ENCODE peak calls at places on chromosome 5, in ten cellular contexts. E is fibroblast of villous mesenchyme, L is fibroblast of lung, F is endothelial cell, U is GM06990, D is omental fat pad, Y is tibial nerve, G is kidney epithelial cell, C is Calu3, J is cardiac fibroblast. Z is an unnamed sample.

GRCh38 chr5:54388811-54389210 is 66.7 kb upstream of the HSPB3 start:
- DNase-seq in C (no peak), L (peak; percentile 9), U (no peak), G (no peak), Y (no peak), F (no peak), D (no peak), E (no peak), J (no peak), Z (no peak)

GRCh38 chr5:147432323-147432722 is 77.5 kb downstream of the DPYSL3 start:
- DNase-seq in E (peak; percentile 63), D (no peak), U (no peak), F (no peak), L (no peak), Y (no peak), G (no peak), J (no peak), C (no peak), Z (no peak)

GRCh38 chr5:50576686-50577256 is 89.7 kb upstream of the PARP8 start:
- DNase-seq in Y (no peak), U (no peak), E (no peak), J (no peak), F (no peak), D (no peak), C (no peak), G (no peak), L (no peak), Z (no peak)

GRCh38 chr5:122776143-122776542 is 1.3 kb downstream of the SNX2 start:
- DNase-seq in D (no peak), F (no peak), G (no peak), C (no peak), U (no peak), E (no peak), Y (no peak), L (no peak), J (no peak), Z (no peak)

GRCh38 chr5:179264053-179264540 is 81.2 kb downstream of the ADAMTS2 start:
- DNase-seq in E (no peak), J (no peak), U (no peak), L (no peak), F (no peak), C (no peak), D (no peak), Y (no peak), G (no peak), Z (no peak)

GRCh38 chr5:32315221-32316014 is 2.7 kb upstream of the MTMR12 start:
- DNase-seq in C (no peak), J (no peak), E (no peak), Y (no peak), D (no peak), G (no peak), L (no peak), U (no peak), F (no peak), Z (no peak)

GRCh38 chr5:76556511-76557221 is 66.5 kb downstream of the F2RL2 start:
- DNase-seq in E (no peak), U (peak; percentile 61), Y (no peak), C (no peak), J (no peak), G (no peak), D (no peak), L (no peak), F (no peak), Z (no peak)

GRCh38 chr5:169527863-169528262 is 55.7 kb upstream of the SPDL1 start:
- DNase-seq in C (no peak), G (no peak), D (no peak), E (peak; percentile 12), F (no peak), L (peak; percentile 35), Y (no peak), J (peak; percentile 64), U (no peak), Z (no peak)

GRCh38 chr5:87340716-87341115 is 72.0 kb downstream of the CCNH start:
- DNase-seq in G (no peak), J (peak; percentile 31), D (no peak), F (no peak), C (no peak), Y (no peak), U (peak; percentile 35), L (no peak), E (peak; percentile 10), Z (no peak)

GRCh38 chr5:16792278-16793275 is 143.5 kb downstream of the MYO10 start:
- DNase-seq in L (no peak), U (no peak), F (no peak), D (no peak), E (no peak), Y (no peak), C (no peak), J (no peak), G (no peak), Z (no peak)

GRCh38 chr5:56917534-56917933 is 8.1 kb downstream of the SETD9 start:
- DNase-seq in E (no peak), C (no peak), J (no peak), U (no peak), G (no peak), L (no peak), D (no peak), F (no peak), Y (no peak), Z (no peak)

GRCh38 chr5:99169309-99169708 is 240.5 kb upstream of the CHD1 start:
- DNase-seq in L (peak; percentile 33), Y (no peak), G (peak; percentile 12), F (no peak), J (peak; percentile 9), C (no peak), D (no peak), U (no peak), E (peak; percentile 1), Z (no peak)

GRCh38 chr5:109656829-109657228 is 32.9 kb upstream of the MAN2A1 start:
- DNase-seq in G (peak; percentile 50), D (peak; percentile 24), C (no peak), U (no peak), F (peak; percentile 10), J (peak; percentile 91), L (peak; percentile 50), E (peak; percentile 51), Y (peak; percentile 30), Z (no peak)

GRCh38 chr5:171710451-171711024 is 75.1 kb upstream of the SMIM23 start:
- DNase-seq in L (no peak), G (no peak), Y (no peak), C (no peak), D (no peak), F (no peak), E (no peak), U (no peak), J (no peak), Z (peak; percentile 6)

GRCh38 chr5:171709930-171710329 is 75.7 kb upstream of the SMIM23 start:
- DNase-seq in Y (no peak), L (no peak), D (no peak), F (no peak), E (no peak), J (no peak), U (no peak), C (no peak), G (no peak), Z (peak; percentile 5)

GRCh38 chr5:171712616-171713015 is 73.0 kb upstream of the SMIM23 start:
- DNase-seq in L (peak; percentile 18), E (no peak), F (no peak), G (no peak), C (no peak), D (no peak), U (no peak), Y (no peak), J (no peak), Z (no peak)

GRCh38 chr5:171713152-171713551 is 72.5 kb upstream of the SMIM23 start:
- DNase-seq in D (no peak), E (no peak), C (no peak), L (no peak), G (no peak), U (no peak), Y (no peak), F (no peak), J (no peak), Z (no peak)

GRCh38 chr5:171711631-171712030 is 74.0 kb upstream of the SMIM23 start:
- DNase-seq in D (no peak), C (no peak), E (no peak), G (no peak), J (no peak), L (no peak), U (no peak), F (no peak), Y (no peak), Z (no peak)
- TF ChIP-seq CTCF in D (no peak), C (no peak), E (no peak), G (no peak), J (no peak), L (no peak), U (no peak), F (no peak), Y (no peak), Z (no peak)

DNA sequence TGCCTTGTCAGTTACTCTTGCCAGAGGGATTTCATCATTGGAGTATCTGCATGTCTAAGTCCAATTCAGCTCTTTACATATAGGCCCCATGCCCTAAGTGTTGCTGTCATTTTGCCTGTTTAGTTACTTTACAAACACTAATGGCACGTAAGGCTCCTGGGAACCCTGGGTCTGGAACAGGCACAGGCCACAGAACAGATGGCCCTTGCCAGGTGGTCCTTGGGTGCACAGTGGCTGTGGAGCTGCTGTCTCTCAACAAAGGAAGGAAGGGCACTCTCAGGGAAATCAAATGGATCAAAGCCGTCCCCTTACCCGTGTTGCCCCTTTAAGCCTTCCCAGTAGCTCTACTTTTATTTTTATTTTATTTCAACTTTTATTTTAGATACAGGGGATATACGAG is 21.6 kb downstream of the TRIO start:
- DNase-seq in L (no peak), F (no peak), Y (no peak), E (no peak), J (no peak), G (no peak), D (no peak), C (no peak), U (no peak), Z (no peak)
- TF ChIP-seq CTCF in L (no peak), F (no peak), Y (no peak), E (no peak), J (no peak), G (no peak), D (no peak), C (no peak), U (no peak), Z (no peak)

GRCh38 chr5:163385276-163385675 is 52.1 kb upstream of the CCNG1 start:
- DNase-seq in E (no peak), G (no peak), L (peak; percentile 53), Y (no peak), C (no peak), J (peak; percentile 92), F (no peak), D (no peak), U (no peak), Z (no peak)
- TF ChIP-seq CTCF in E (no peak), G (no peak), L (no peak), Y (no peak), C (no peak), J (no peak), F (no peak), D (no peak), U (no peak), Z (no peak)

DNA sequence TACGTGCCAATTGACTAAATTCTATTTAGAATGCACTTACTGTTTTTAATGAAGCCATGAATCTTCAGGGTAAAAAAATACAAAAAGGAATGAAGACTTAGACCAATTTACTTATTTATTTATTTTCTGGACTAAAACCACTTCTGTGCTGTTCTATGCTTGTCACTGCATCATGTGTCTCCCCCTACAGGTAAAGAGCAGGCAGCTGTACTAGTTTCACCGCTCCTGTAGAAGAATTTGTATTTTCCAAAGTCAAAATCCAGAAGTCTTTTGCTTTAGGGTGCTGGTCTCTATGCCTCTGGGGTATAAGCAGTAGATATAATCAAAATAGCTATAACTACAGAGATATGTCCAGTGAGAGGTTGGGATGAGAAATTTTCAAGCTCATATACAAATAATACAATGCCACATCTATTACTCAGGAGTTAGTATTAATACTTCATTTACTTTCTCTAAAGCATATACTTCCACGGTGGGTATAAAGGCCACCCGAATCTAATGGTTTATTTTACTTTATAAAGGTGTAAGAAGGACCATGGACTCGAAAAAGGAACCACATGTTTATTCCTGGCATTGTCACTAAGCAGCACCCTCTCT is 591.5 kb downstream of the RAB3C start:
- DNase-seq in E (peak; percentile 87), F (peak; percentile 15), J (peak; percentile 91), U (no peak), L (peak; percentile 92), Y (no peak), G (peak; percentile 63), C (peak; percentile 31), D (no peak), Z (no peak)
- TF ChIP-seq CTCF in E (peak; percentile 95), F (peak; percentile 67), J (peak; percentile 89), U (peak; percentile 85), L (peak; percentile 93), Y (peak; percentile 68), G (peak; percentile 90), C (peak; percentile 62), D (no peak), Z (peak; percentile 96)

Z was measured in progenitor cell of endocrine pancreas.